ENCODE peak calls at places on chromosomes 3 and 15, in ten cellular contexts. One of them, this sample, is unnamed.

GRCh38 chr15:100704281-100705055 is 102.1 kb downstream of the ASB7 start:
- DNase-seq in GM13976: no peak
- DNase-seq in stimulated activated CD4-positive, alpha-beta T cell treated with anti-CD3 and anti-CD28 coated beads, Interleukin-15, amount 100 ng/mL, for 24 hours: no peak
- DNase-seq in T1000: peak
- DNase-seq in NCI-H1436: no peak
- DNase-seq in AG08395: peak
- DNase-seq in NCI-H1105: no peak
- DNase-seq in Calu3: no peak
- DNase-seq in endothelial cell: no peak
- DNase-seq in GM06990: no peak
- DNase-seq in this sample: no peak

GRCh38 chr15:58383876-58384275 is 47.9 kb upstream of the LIPC start:
- DNase-seq in GM13976: no peak
- DNase-seq in stimulated activated CD4-positive, alpha-beta T cell treated with anti-CD3 and anti-CD28 coated beads, Interleukin-15, amount 100 ng/mL, for 24 hours: peak
- DNase-seq in T1000: no peak
- DNase-seq in NCI-H1436: no peak
- DNase-seq in AG08395: no peak
- DNase-seq in NCI-H1105: no peak
- DNase-seq in Calu3: no peak
- DNase-seq in endothelial cell: no peak
- DNase-seq in GM06990: no peak
- DNase-seq in this sample: no peak

GRCh38 chr15:25711691-25712090 is 151.4 kb downstream of the ATP10A start:
- DNase-seq in GM13976: no peak
- DNase-seq in stimulated activated CD4-positive, alpha-beta T cell treated with anti-CD3 and anti-CD28 coated beads, Interleukin-15, amount 100 ng/mL, for 24 hours: no peak
- DNase-seq in T1000: no peak
- DNase-seq in NCI-H1436: no peak
- DNase-seq in AG08395: no peak
- DNase-seq in NCI-H1105: no peak
- DNase-seq in Calu3: no peak
- DNase-seq in endothelial cell: no peak
- DNase-seq in GM06990: no peak
- DNase-seq in this sample: peak

GRCh38 chr15:43930556-43930955 is 103.8 kb downstream of the WDR76 start:
- DNase-seq in GM13976: no peak
- DNase-seq in stimulated activated CD4-positive, alpha-beta T cell treated with anti-CD3 and anti-CD28 coated beads, Interleukin-15, amount 100 ng/mL, for 24 hours: no peak
- DNase-seq in T1000: no peak
- DNase-seq in NCI-H1436: no peak
- DNase-seq in AG08395: no peak
- DNase-seq in NCI-H1105: no peak
- DNase-seq in Calu3: no peak
- DNase-seq in endothelial cell: no peak
- DNase-seq in GM06990: no peak
- DNase-seq in this sample: no peak

GRCh38 chr3:39166932-39167532 is 13.6 kb upstream of the CSRNP1 start:
- DNase-seq in GM13976: no peak
- DNase-seq in stimulated activated CD4-positive, alpha-beta T cell treated with anti-CD3 and anti-CD28 coated beads, Interleukin-15, amount 100 ng/mL, for 24 hours: no peak
- DNase-seq in T1000: no peak
- DNase-seq in NCI-H1436: no peak
- DNase-seq in AG08395: peak
- DNase-seq in NCI-H1105: no peak
- DNase-seq in Calu3: no peak
- DNase-seq in endothelial cell: no peak
- DNase-seq in GM06990: no peak
- DNase-seq in this sample: no peak

GRCh38 chr3:195907730-195908438 is 467 bp downstream of the TNK2 start:
- DNase-seq in GM13976: peak
- DNase-seq in stimulated activated CD4-positive, alpha-beta T cell treated with anti-CD3 and anti-CD28 coated beads, Interleukin-15, amount 100 ng/mL, for 24 hours: peak
- DNase-seq in T1000: no peak
- DNase-seq in NCI-H1436: peak
- DNase-seq in AG08395: no peak
- DNase-seq in NCI-H1105: peak
- DNase-seq in Calu3: peak
- DNase-seq in endothelial cell: no peak
- DNase-seq in GM06990: peak
- DNase-seq in this sample: no peak

GRCh38 chr15:88401972-88402656 is 65.1 kb downstream of the MRPL46 start:
- DNase-seq in GM13976: no peak
- DNase-seq in stimulated activated CD4-positive, alpha-beta T cell treated with anti-CD3 and anti-CD28 coated beads, Interleukin-15, amount 100 ng/mL, for 24 hours: peak
- DNase-seq in T1000: no peak
- DNase-seq in NCI-H1436: no peak
- DNase-seq in AG08395: no peak
- DNase-seq in NCI-H1105: no peak
- DNase-seq in Calu3: no peak
- DNase-seq in endothelial cell: no peak
- DNase-seq in GM06990: peak
- DNase-seq in this sample: no peak

GRCh38 chr3:169153614-169154013 is 509.9 kb downstream of the MECOM start:
- DNase-seq in GM13976: no peak
- DNase-seq in stimulated activated CD4-positive, alpha-beta T cell treated with anti-CD3 and anti-CD28 coated beads, Interleukin-15, amount 100 ng/mL, for 24 hours: no peak
- DNase-seq in T1000: no peak
- DNase-seq in NCI-H1436: no peak
- DNase-seq in AG08395: no peak
- DNase-seq in NCI-H1105: no peak
- DNase-seq in Calu3: no peak
- DNase-seq in endothelial cell: no peak
- DNase-seq in GM06990: no peak
- DNase-seq in this sample: no peak

GRCh38 chr3:103794656-103795055 is 1359.8 kb downstream of the ZPLD1 start:
- DNase-seq in GM13976: no peak
- DNase-seq in stimulated activated CD4-positive, alpha-beta T cell treated with anti-CD3 and anti-CD28 coated beads, Interleukin-15, amount 100 ng/mL, for 24 hours: no peak
- DNase-seq in T1000: no peak
- DNase-seq in NCI-H1436: no peak
- DNase-seq in AG08395: no peak
- DNase-seq in NCI-H1105: no peak
- DNase-seq in Calu3: peak
- DNase-seq in endothelial cell: no peak
- DNase-seq in GM06990: no peak
- DNase-seq in this sample: no peak

GRCh38 chr3:132723024-132723462 is 834 bp upstream of the NPHP3 start:
- DNase-seq in GM13976: peak
- DNase-seq in stimulated activated CD4-positive, alpha-beta T cell treated with anti-CD3 and anti-CD28 coated beads, Interleukin-15, amount 100 ng/mL, for 24 hours: no peak
- DNase-seq in T1000: no peak
- DNase-seq in NCI-H1436: no peak
- DNase-seq in AG08395: no peak
- DNase-seq in NCI-H1105: no peak
- DNase-seq in Calu3: no peak
- DNase-seq in endothelial cell: no peak
- DNase-seq in GM06990: no peak
- DNase-seq in this sample: no peak

GRCh38 chr3:197317250-197317963 is 19.0 kb upstream of the DLG1 start:
- DNase-seq in GM13976: no peak
- DNase-seq in stimulated activated CD4-positive, alpha-beta T cell treated with anti-CD3 and anti-CD28 coated beads, Interleukin-15, amount 100 ng/mL, for 24 hours: no peak
- DNase-seq in T1000: no peak
- DNase-seq in NCI-H1436: no peak
- DNase-seq in AG08395: peak
- DNase-seq in NCI-H1105: no peak
- DNase-seq in Calu3: no peak
- DNase-seq in endothelial cell: no peak
- DNase-seq in GM06990: no peak
- DNase-seq in this sample: no peak

GRCh38 chr3:89246326-89246725 is 138.9 kb downstream of the EPHA3 start:
- DNase-seq in GM13976: no peak
- DNase-seq in stimulated activated CD4-positive, alpha-beta T cell treated with anti-CD3 and anti-CD28 coated beads, Interleukin-15, amount 100 ng/mL, for 24 hours: no peak
- DNase-seq in T1000: no peak
- DNase-seq in NCI-H1436: no peak
- DNase-seq in AG08395: no peak
- DNase-seq in NCI-H1105: no peak
- DNase-seq in Calu3: no peak
- DNase-seq in endothelial cell: peak
- DNase-seq in GM06990: no peak
- DNase-seq in this sample: no peak

GRCh38 chr15:56367156-56367555 is 1.9 kb downstream of the TEX9 start:
- DNase-seq in GM13976: no peak
- DNase-seq in stimulated activated CD4-positive, alpha-beta T cell treated with anti-CD3 and anti-CD28 coated beads, Interleukin-15, amount 100 ng/mL, for 24 hours: no peak
- DNase-seq in T1000: no peak
- DNase-seq in NCI-H1436: no peak
- DNase-seq in AG08395: no peak
- DNase-seq in NCI-H1105: no peak
- DNase-seq in Calu3: no peak
- DNase-seq in endothelial cell: no peak
- DNase-seq in GM06990: no peak
- DNase-seq in this sample: no peak

GRCh38 chr3:12143949-12144504 is 14.7 kb downstream of the TIMP4 start:
- DNase-seq in GM13976: no peak
- DNase-seq in stimulated activated CD4-positive, alpha-beta T cell treated with anti-CD3 and anti-CD28 coated beads, Interleukin-15, amount 100 ng/mL, for 24 hours: no peak
- DNase-seq in T1000: no peak
- DNase-seq in NCI-H1436: no peak
- DNase-seq in AG08395: peak
- DNase-seq in NCI-H1105: no peak
- DNase-seq in Calu3: no peak
- DNase-seq in endothelial cell: no peak
- DNase-seq in GM06990: no peak
- DNase-seq in this sample: peak

GRCh38 chr3:184284696-184285095 is 8.9 kb downstream of the ECE2 start:
- DNase-seq in GM13976: peak
- DNase-seq in stimulated activated CD4-positive, alpha-beta T cell treated with anti-CD3 and anti-CD28 coated beads, Interleukin-15, amount 100 ng/mL, for 24 hours: peak
- DNase-seq in T1000: no peak
- DNase-seq in NCI-H1436: peak
- DNase-seq in AG08395: peak
- DNase-seq in NCI-H1105: peak
- DNase-seq in Calu3: peak
- DNase-seq in endothelial cell: peak
- DNase-seq in GM06990: no peak
- DNase-seq in this sample: no peak

GRCh38 chr3:28586325-28586724 is 237.7 kb upstream of the AZI2 start:
- DNase-seq in GM13976: no peak
- DNase-seq in stimulated activated CD4-positive, alpha-beta T cell treated with anti-CD3 and anti-CD28 coated beads, Interleukin-15, amount 100 ng/mL, for 24 hours: no peak
- DNase-seq in T1000: no peak
- DNase-seq in NCI-H1436: no peak
- DNase-seq in AG08395: no peak
- DNase-seq in NCI-H1105: no peak
- DNase-seq in Calu3: no peak
- DNase-seq in endothelial cell: no peak
- DNase-seq in GM06990: no peak
- DNase-seq in this sample: no peak

GRCh38 chr3:46881819-46882376 is 4.4 kb downstream of the PTH1R start:
- DNase-seq in GM13976: no peak
- DNase-seq in stimulated activated CD4-positive, alpha-beta T cell treated with anti-CD3 and anti-CD28 coated beads, Interleukin-15, amount 100 ng/mL, for 24 hours: peak
- DNase-seq in T1000: no peak
- DNase-seq in NCI-H1436: no peak
- DNase-seq in AG08395: no peak
- DNase-seq in NCI-H1105: no peak
- DNase-seq in Calu3: no peak
- DNase-seq in endothelial cell: no peak
- DNase-seq in GM06990: no peak
- DNase-seq in this sample: no peak

GRCh38 chr3:174675426-174675825 is 183.7 kb upstream of the NAALADL2 start:
- DNase-seq in GM13976: no peak
- DNase-seq in stimulated activated CD4-positive, alpha-beta T cell treated with anti-CD3 and anti-CD28 coated beads, Interleukin-15, amount 100 ng/mL, for 24 hours: no peak
- DNase-seq in T1000: no peak
- DNase-seq in NCI-H1436: no peak
- DNase-seq in AG08395: no peak
- DNase-seq in NCI-H1105: no peak
- DNase-seq in Calu3: no peak
- DNase-seq in endothelial cell: no peak
- DNase-seq in GM06990: no peak
- DNase-seq in this sample: no peak

GRCh38 chr15:68504721-68505090 is 72.7 kb upstream of the ITGA11 start:
- DNase-seq in GM13976: no peak
- DNase-seq in stimulated activated CD4-positive, alpha-beta T cell treated with anti-CD3 and anti-CD28 coated beads, Interleukin-15, amount 100 ng/mL, for 24 hours: no peak
- DNase-seq in T1000: no peak
- DNase-seq in NCI-H1436: no peak
- DNase-seq in AG08395: no peak
- DNase-seq in NCI-H1105: no peak
- DNase-seq in Calu3: no peak
- DNase-seq in endothelial cell: no peak
- DNase-seq in GM06990: no peak
- DNase-seq in this sample: peak

GRCh38 chr3:175552929-175553328 is 693.8 kb downstream of the NAALADL2 start:
- DNase-seq in GM13976: no peak
- DNase-seq in stimulated activated CD4-positive, alpha-beta T cell treated with anti-CD3 and anti-CD28 coated beads, Interleukin-15, amount 100 ng/mL, for 24 hours: no peak
- DNase-seq in T1000: no peak
- DNase-seq in NCI-H1436: no peak
- DNase-seq in AG08395: no peak
- DNase-seq in NCI-H1105: no peak
- DNase-seq in Calu3: no peak
- DNase-seq in endothelial cell: no peak
- DNase-seq in GM06990: no peak
- DNase-seq in this sample: no peak

GRCh38 chr3:58164916-58165821 is 45.6 kb downstream of the DNASE1L3 start:
- DNase-seq in GM13976: no peak
- DNase-seq in stimulated activated CD4-positive, alpha-beta T cell treated with anti-CD3 and anti-CD28 coated beads, Interleukin-15, amount 100 ng/mL, for 24 hours: no peak
- DNase-seq in T1000: no peak
- DNase-seq in NCI-H1436: no peak
- DNase-seq in AG08395: no peak
- DNase-seq in NCI-H1105: no peak
- DNase-seq in Calu3: no peak
- DNase-seq in endothelial cell: no peak
- DNase-seq in GM06990: no peak
- DNase-seq in this sample: no peak

GRCh38 chr15:60551781-60552161 is 72.8 kb upstream of the ICE2 start:
- DNase-seq in GM13976: no peak
- DNase-seq in stimulated activated CD4-positive, alpha-beta T cell treated with anti-CD3 and anti-CD28 coated beads, Interleukin-15, amount 100 ng/mL, for 24 hours: no peak
- DNase-seq in T1000: no peak
- DNase-seq in NCI-H1436: no peak
- DNase-seq in AG08395: no peak
- DNase-seq in NCI-H1105: no peak
- DNase-seq in Calu3: peak
- DNase-seq in endothelial cell: no peak
- DNase-seq in GM06990: no peak
- DNase-seq in this sample: no peak

GRCh38 chr3:115072265-115073008 is 74.7 kb downstream of the ZBTB20 start:
- DNase-seq in GM13976: no peak
- DNase-seq in stimulated activated CD4-positive, alpha-beta T cell treated with anti-CD3 and anti-CD28 coated beads, Interleukin-15, amount 100 ng/mL, for 24 hours: no peak
- DNase-seq in T1000: no peak
- DNase-seq in NCI-H1436: peak
- DNase-seq in AG08395: peak
- DNase-seq in NCI-H1105: peak
- DNase-seq in Calu3: no peak
- DNase-seq in endothelial cell: no peak
- DNase-seq in GM06990: no peak
- DNase-seq in this sample: no peak

GRCh38 chr3:123658118-123658859 is 73.4 kb upstream of the HACD2 start:
- DNase-seq in GM13976: no peak
- DNase-seq in stimulated activated CD4-positive, alpha-beta T cell treated with anti-CD3 and anti-CD28 coated beads, Interleukin-15, amount 100 ng/mL, for 24 hours: no peak
- DNase-seq in T1000: no peak
- DNase-seq in NCI-H1436: no peak
- DNase-seq in AG08395: peak
- DNase-seq in NCI-H1105: no peak
- DNase-seq in Calu3: no peak
- DNase-seq in endothelial cell: no peak
- DNase-seq in GM06990: no peak
- DNase-seq in this sample: peak

GRCh38 chr3:109702252-109702651 is 364.9 kb upstream of the DPPA4 start:
- DNase-seq in GM13976: no peak
- DNase-seq in stimulated activated CD4-positive, alpha-beta T cell treated with anti-CD3 and anti-CD28 coated beads, Interleukin-15, amount 100 ng/mL, for 24 hours: peak
- DNase-seq in T1000: no peak
- DNase-seq in NCI-H1436: no peak
- DNase-seq in AG08395: no peak
- DNase-seq in NCI-H1105: no peak
- DNase-seq in Calu3: peak
- DNase-seq in endothelial cell: no peak
- DNase-seq in GM06990: no peak
- DNase-seq in this sample: no peak

GRCh38 chr3:59438492-59438891 is 388.7 kb upstream of the CFAP20DC start:
- DNase-seq in GM13976: no peak
- DNase-seq in stimulated activated CD4-positive, alpha-beta T cell treated with anti-CD3 and anti-CD28 coated beads, Interleukin-15, amount 100 ng/mL, for 24 hours: no peak
- DNase-seq in T1000: no peak
- DNase-seq in NCI-H1436: no peak
- DNase-seq in AG08395: no peak
- DNase-seq in NCI-H1105: no peak
- DNase-seq in Calu3: no peak
- DNase-seq in endothelial cell: no peak
- DNase-seq in GM06990: no peak
- DNase-seq in this sample: no peak

GRCh38 chr3:139774570-139775302 is 97.0 kb upstream of the NMNAT3 start:
- DNase-seq in GM13976: no peak
- DNase-seq in stimulated activated CD4-positive, alpha-beta T cell treated with anti-CD3 and anti-CD28 coated beads, Interleukin-15, amount 100 ng/mL, for 24 hours: no peak
- DNase-seq in T1000: no peak
- DNase-seq in NCI-H1436: no peak
- DNase-seq in AG08395: peak
- DNase-seq in NCI-H1105: no peak
- DNase-seq in Calu3: no peak
- DNase-seq in endothelial cell: no peak
- DNase-seq in GM06990: no peak
- DNase-seq in this sample: peak

GRCh38 chr3:143885803-143886427 is 37.6 kb upstream of the SLC9A9 start:
- DNase-seq in GM13976: peak
- DNase-seq in stimulated activated CD4-positive, alpha-beta T cell treated with anti-CD3 and anti-CD28 coated beads, Interleukin-15, amount 100 ng/mL, for 24 hours: peak
- DNase-seq in T1000: no peak
- DNase-seq in NCI-H1436: peak
- DNase-seq in AG08395: peak
- DNase-seq in NCI-H1105: peak
- DNase-seq in Calu3: peak
- DNase-seq in endothelial cell: peak
- DNase-seq in GM06990: peak
- DNase-seq in this sample: no peak